ENCODE peak calls at places on chromosome 17, in six cellular contexts. O is stimulated activated CD4-positive, alpha-beta T cell treated with anti-CD3 and anti-CD28 coated beads, TNF-alpha, amount 100 ng/mL, for 1 hour; T is Daoy; M is cardiac muscle cell; W is A549; A is ascending aorta. J is an unnamed sample.
A peak's percentile ranks its signal among the peaks of the same experiment; 100 is the strongest.

GRCh38 chr17:33112763-33113162 is 121.1 kb downstream of the SPACA3 start:
- DNase-seq in O (no peak), T (peak; percentile 67), M (no peak), W (peak; percentile 97), A (no peak), J (peak; percentile 29)

GRCh38 chr17:81934850-81935708 is 2.0 kb downstream of the PYCR1 start:
- DNase-seq in O (no peak), T (no peak), M (no peak), W (no peak), A (no peak), J (no peak)

GRCh38 chr17:73747221-73748002 is 103.2 kb upstream of the SDK2 start:
- DNase-seq in O (no peak), T (no peak), M (no peak), W (no peak), A (no peak), J (no peak)

GRCh38 chr17:21512307-21513011 is 136.3 kb downstream of the KCNJ12 start:
- DNase-seq in O (no peak), T (no peak), M (no peak), W (no peak), A (no peak), J (no peak)

GRCh38 chr17:76273923-76274558 is 8.9 kb downstream of the UBALD2 start:
- DNase-seq in O (no peak), T (no peak), M (no peak), W (no peak), A (no peak), J (no peak)

GRCh38 chr17:43877031-43877430 is 30.1 kb downstream of the CD300LG start:
- DNase-seq in O (no peak), T (no peak), M (no peak), W (no peak), A (no peak), J (no peak)

GRCh38 chr17:3738562-3739295 is 15.0 kb downstream of the HASPIN start:
- DNase-seq in O (peak; percentile 49), T (no peak), M (no peak), W (no peak), A (no peak), J (no peak)

GRCh38 chr17:42459983-42460300 is 1.3 kb downstream of the ATP6V0A1 start:
- DNase-seq in O (no peak), T (peak; percentile 20), M (peak; percentile 63), W (peak; percentile 38), A (no peak), J (peak; percentile 66)

GRCh38 chr17:39952665-39953470 is 9.9 kb upstream of the GSDMA start:
- DNase-seq in O (peak; percentile 82), T (peak; percentile 93), M (peak; percentile 99), W (peak; percentile 98), A (peak; percentile 93), J (peak; percentile 95)

GRCh38 chr17:29595943-29596774 is 3.2 kb downstream of the ANKRD13B start:
- DNase-seq in O (no peak), T (no peak), M (no peak), W (no peak), A (no peak), J (no peak)

GRCh38 chr17:14303343-14304221 is 2.7 kb downstream of the HS3ST3B1 start:
- DNase-seq in O (no peak), T (no peak), M (peak; percentile 41), W (no peak), A (no peak), J (peak; percentile 26)

GRCh38 chr17:48522031-48522593 is 8.7 kb downstream of the HOXB1 start:
- DNase-seq in O (no peak), T (no peak), M (peak; percentile 34), W (peak; percentile 95), A (no peak), J (no peak)

GRCh38 chr17:44911133-44912001 is 3.9 kb downstream of the GFAP start:
- DNase-seq in O (peak; percentile 24), T (peak; percentile 50), M (peak; percentile 55), W (peak; percentile 87), A (no peak), J (peak; percentile 49)

GRCh38 chr17:59373879-59374495 is 42.5 kb downstream of the YPEL2 start:
- DNase-seq in O (no peak), T (no peak), M (peak; percentile 94), W (no peak), A (no peak), J (peak; percentile 99)

GRCh38 chr17:77328823-77329740 is 188.3 kb downstream of the SEC14L1 start:
- DNase-seq in O (no peak), T (peak; percentile 17), M (no peak), W (no peak), A (no peak), J (no peak)

GRCh38 chr17:27379863-27380533 is 76.2 kb upstream of the KSR1 start:
- DNase-seq in O (no peak), T (peak; percentile 79), M (peak; percentile 78), W (no peak), A (peak; percentile 14), J (peak; percentile 53)

GRCh38 chr17:77803726-77804125 is 154.8 kb upstream of the TNRC6C start:
- DNase-seq in O (no peak), T (no peak), M (no peak), W (no peak), A (no peak), J (no peak)

J was measured in cardiac fibroblast.